ENCODE peak calls at places on chromosome 15, in nine cellular contexts. J is AG10803; S is T1000; P is stimulated activated CD4-positive, alpha-beta T cell treated with anti-CD3 and anti-CD28 coated beads, Interleukin-1b, Interleukin-23, amount 100 ng/mL, for 4 hours; Y is germinal center; T is IMR-90; O is heart right ventricle; G is transverse colon; F is NCI-H510A treated with DMSO at 0.1 percent for 48 hours. D is an unnamed sample.

GRCh38 chr15:96448923-96449322 is 118.4 kb downstream of the NR2F2 start:
- DNase-seq in S (no peak), J (no peak), Y (no peak), T (no peak), G (no peak), F (no peak), P (no peak), O (no peak), D (no peak)

GRCh38 chr15:42046597-42046996 is 25.8 kb upstream of the PLA2G4E start:
- DNase-seq in S (no peak), F (peak), Y (no peak), G (no peak), P (no peak), O (no peak), J (no peak), T (no peak), D (no peak)

GRCh38 chr15:67882487-67883227 is 42.8 kb upstream of the RNU6-1 start:
- DNase-seq in O (no peak), T (peak), F (no peak), G (no peak), J (no peak), P (no peak), Y (no peak), S (no peak), D (no peak)

GRCh38 chr15:60798821-60799220 is 319.9 kb upstream of the ICE2 start:
- DNase-seq in P (peak), O (no peak), Y (no peak), G (no peak), T (peak), F (no peak), J (peak), S (no peak), D (no peak)

GRCh38 chr15:72751751-72752455 is 31.7 kb downstream of the ADPGK start:
- DNase-seq in F (no peak), T (peak), G (no peak), O (no peak), J (no peak), Y (peak), S (no peak), P (no peak), D (no peak)

GRCh38 chr15:67947254-67948039 is 106.7 kb upstream of the PIAS1 start:
- DNase-seq in G (no peak), J (no peak), T (no peak), P (no peak), F (no peak), O (no peak), Y (no peak), S (no peak), D (no peak)

GRCh38 chr15:68725736-68726135 is 95.0 kb downstream of the ANP32A start:
- DNase-seq in G (peak), T (peak), P (no peak), F (no peak), O (peak), S (no peak), J (peak), Y (no peak), D (no peak)

GRCh38 chr15:52306270-52306669 is 10.7 kb upstream of the MYO5C start:
- DNase-seq in O (no peak), S (no peak), Y (no peak), J (peak), P (no peak), G (no peak), T (peak), F (no peak), D (no peak)

GRCh38 chr15:63530235-63530634 is 25.8 kb downstream of the USP3 start:
- DNase-seq in O (no peak), J (no peak), T (no peak), S (no peak), Y (no peak), G (no peak), P (no peak), F (no peak), D (no peak)

GRCh38 chr15:93485438-93485837 is 396.4 kb upstream of the RGMA start:
- DNase-seq in J (no peak), T (no peak), O (peak), S (no peak), G (no peak), P (no peak), F (no peak), Y (no peak), D (no peak)

GRCh38 chr15:90126457-90127435 is 24.5 kb upstream of the IDH2 start:
- DNase-seq in T (no peak), Y (no peak), O (peak), J (no peak), F (peak), G (no peak), P (no peak), S (no peak), D (no peak)

GRCh38 chr15:39156636-39157255 is 424.1 kb upstream of the THBS1 start:
- DNase-seq in P (no peak), G (no peak), T (no peak), Y (no peak), S (no peak), O (peak), J (peak), F (no peak), D (no peak)

GRCh38 chr15:90190606-90191343 is 10.4 kb upstream of the SEMA4B start:
- DNase-seq in G (peak), J (no peak), T (no peak), Y (peak), P (no peak), O (no peak), F (peak), S (no peak), D (no peak)

GRCh38 chr15:69668963-69669362 is 216.3 kb downstream of the RPLP1 start:
- DNase-seq in P (no peak), G (peak), T (no peak), O (peak), Y (no peak), J (no peak), F (no peak), S (no peak), D (no peak)

GRCh38 chr15:64247906-64248541 is 85.2 kb upstream of the PPIB start:
- DNase-seq in O (no peak), T (peak), P (no peak), Y (no peak), J (peak), S (no peak), G (peak), F (peak), D (no peak)

GRCh38 chr15:66306381-66306780 is 13.0 kb downstream of the DIS3L start:
- DNase-seq in Y (no peak), F (no peak), T (no peak), O (no peak), J (no peak), P (no peak), G (no peak), S (no peak), D (no peak)

GRCh38 chr15:45373961-45374360 is 4.4 kb downstream of the GATM start:
- DNase-seq in G (no peak), P (no peak), O (no peak), Y (no peak), S (no peak), J (no peak), F (no peak), T (no peak), D (no peak)

GRCh38 chr15:65132841-65133549 is 613 bp downstream of the PDCD7 start:
- DNase-seq in J (peak), O (no peak), T (peak), Y (peak), S (no peak), F (no peak), P (no peak), G (peak), D (no peak)

GRCh38 chr15:29571728-29572454 is 250.4 kb downstream of the TJP1 start:
- DNase-seq in Y (no peak), G (peak), F (no peak), P (no peak), S (no peak), J (no peak), T (no peak), O (no peak), D (no peak)

GRCh38 chr15:74525946-74526345 is 15.1 kb upstream of the ARID3B start:
- DNase-seq in S (peak), O (no peak), J (peak), G (no peak), T (peak), Y (no peak), F (no peak), P (no peak), D (no peak)

GRCh38 chr15:96336643-96337353 is 6.3 kb downstream of the NR2F2 start:
- DNase-seq in F (no peak), T (no peak), S (no peak), P (no peak), J (no peak), O (no peak), Y (no peak), G (peak), D (no peak)

GRCh38 chr15:96774216-96774615 is 443.7 kb downstream of the NR2F2 start:
- DNase-seq in J (no peak), P (no peak), T (no peak), G (no peak), O (no peak), Y (no peak), S (no peak), F (no peak), D (no peak)

GRCh38 chr15:90930861-90931629 is 1.3 kb downstream of the HDDC3 start:
- DNase-seq in P (peak), G (no peak), J (peak), S (no peak), T (no peak), O (no peak), Y (no peak), F (peak), D (no peak)

GRCh38 chr15:50248994-50249586 is 16.4 kb downstream of the HDC start:
- DNase-seq in Y (no peak), G (no peak), S (no peak), P (no peak), T (peak), F (no peak), O (no peak), J (no peak), D (no peak)

GRCh38 chr15:64096486-64097431 is 977 bp downstream of the SNX1 start:
- DNase-seq in G (no peak), S (no peak), O (no peak), T (peak), J (peak), Y (no peak), F (no peak), P (no peak), D (no peak)

GRCh38 chr15:46170326-46170725 is 535.5 kb downstream of the SQOR start:
- DNase-seq in O (no peak), T (no peak), P (no peak), G (no peak), S (no peak), J (no peak), Y (no peak), F (no peak), D (no peak)

GRCh38 chr15:51775967-51776816 is 24.8 kb downstream of the TMOD2 start:
- DNase-seq in P (no peak), F (peak), J (peak), O (peak), Y (peak), G (peak), S (no peak), T (peak), D (no peak)

GRCh38 chr15:44298878-44299277 is 10.4 kb downstream of the GOLM2 start:
- DNase-seq in F (no peak), J (no peak), P (no peak), O (no peak), S (no peak), Y (no peak), G (no peak), T (no peak), D (no peak)

GRCh38 chr15:39643747-39644520 is 63.1 kb downstream of the THBS1 start:
- DNase-seq in Y (no peak), G (no peak), F (no peak), S (no peak), P (no peak), T (no peak), J (no peak), O (no peak), D (no peak)

GRCh38 chr15:38531509-38531908 is 33.1 kb downstream of the RASGRP1 start:
- DNase-seq in F (no peak), T (peak), J (peak), Y (no peak), S (no peak), P (no peak), G (no peak), O (no peak), D (no peak)

GRCh38 chr15:27744651-27745050 is 354.5 kb downstream of the OCA2 start:
- DNase-seq in O (no peak), P (no peak), J (no peak), S (no peak), F (no peak), Y (no peak), G (no peak), T (peak), D (no peak)

GRCh38 chr15:93028111-93028631 is 60.8 kb downstream of the RGMA start:
- DNase-seq in S (no peak), O (no peak), P (no peak), T (no peak), J (no peak), F (no peak), Y (no peak), G (no peak), D (no peak)

GRCh38 chr15:90539789-90540188 is 10.1 kb downstream of the CRTC3 start:
- DNase-seq in S (no peak), O (no peak), F (no peak), T (no peak), G (no peak), P (peak), J (no peak), Y (no peak), D (no peak)

GRCh38 chr15:31438601-31439265 is 112.1 kb downstream of the KLF13 start:
- DNase-seq in O (no peak), J (no peak), P (no peak), G (no peak), S (no peak), F (peak), T (no peak), Y (no peak), D (no peak)

GRCh38 chr15:41203395-41203794 is 27.2 kb downstream of the EXD1 start:
- DNase-seq in P (no peak), J (no peak), Y (no peak), O (no peak), G (peak), F (no peak), S (no peak), T (no peak), D (no peak)

D was measured in D721Med.